ENCODE peak calls at places on chromosome 12, in four cellular contexts. N is bronchial epithelial cell, T is cardiac fibroblast, F is fibroblast of the aortic adventitia. D is an unnamed sample.

GRCh38 chr12:128267246-128267622 is 264 bp downstream of the TMEM132C start:
- DNase-seq in N (no peak), T (no peak), F (no peak), D (no peak)

GRCh38 chr12:91225316-91225715 is 42.7 kb upstream of the DCN start:
- DNase-seq in N (peak), T (peak), F (peak), D (no peak)

GRCh38 chr12:28222081-28222700 is 31.9 kb downstream of the CCDC91 start:
- DNase-seq in N (no peak), T (no peak), F (no peak), D (no peak)

GRCh38 chr12:70719672-70720420 is 82.6 kb upstream of the PTPRB start:
- DNase-seq in N (peak), T (peak), F (peak), D (peak)

GRCh38 chr12:49133590-49133989 is 2.4 kb upstream of the TUBA1B start:
- DNase-seq in N (no peak), T (no peak), F (no peak), D (no peak)

GRCh38 chr12:116863275-116863767 is 17.9 kb downstream of the HRK start:
- DNase-seq in N (no peak), T (no peak), F (peak), D (no peak)

GRCh38 chr12:34287437-34287836 is 265.1 kb downstream of the ALG10 start:
- DNase-seq in N (no peak), T (no peak), F (no peak), D (no peak)

GRCh38 chr12:53217049-53217929 is 10.2 kb upstream of the ITGB7 start:
- DNase-seq in N (peak), T (peak), F (peak), D (no peak)

DNA sequence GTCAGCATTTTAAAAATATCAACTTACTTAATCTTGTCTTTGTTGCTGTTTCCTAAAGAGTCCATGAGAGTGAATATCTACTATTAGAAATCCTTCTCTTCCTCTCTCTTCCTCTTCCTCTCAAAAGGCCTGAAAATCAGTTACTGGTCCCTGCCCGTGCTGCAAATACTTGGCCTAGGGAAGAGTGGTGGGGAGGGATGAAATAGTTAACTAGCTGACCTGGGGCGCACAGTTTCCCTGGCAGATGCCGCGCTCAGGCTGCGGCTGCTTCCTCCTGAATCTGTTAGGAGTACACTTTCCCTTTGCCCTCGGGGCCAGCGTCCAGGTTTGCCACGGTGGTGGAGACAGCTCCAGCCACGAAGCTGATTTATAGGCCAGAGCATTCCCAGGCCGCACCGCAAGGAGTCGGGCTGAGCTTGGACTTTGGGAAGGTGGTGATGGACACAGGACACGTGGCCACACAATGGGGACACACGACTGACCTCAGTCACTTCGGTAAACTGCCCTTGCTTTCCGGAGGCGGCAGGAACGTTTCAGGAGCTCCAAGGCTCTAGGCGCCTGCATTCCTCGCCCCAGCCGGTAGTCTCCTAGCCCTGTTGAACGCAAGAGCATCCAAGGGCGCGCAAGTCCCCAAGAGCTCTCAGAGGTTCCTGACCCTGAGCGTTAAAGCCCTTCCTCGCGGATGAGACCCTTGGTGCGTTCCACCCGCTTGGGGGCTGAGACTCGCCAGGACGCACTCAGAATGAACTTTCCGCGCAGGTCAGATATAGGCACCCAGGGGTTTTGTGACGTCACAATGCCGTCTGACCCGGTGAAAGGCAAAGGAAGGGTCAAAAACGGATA is 7.1 kb upstream of the ASCL1 start:
- DNase-seq in N (no peak), T (no peak), F (no peak), D (no peak)
- H3K4me3 ChIP-seq in N (no peak), T (no peak), F (no peak), D (no peak)

DNA sequence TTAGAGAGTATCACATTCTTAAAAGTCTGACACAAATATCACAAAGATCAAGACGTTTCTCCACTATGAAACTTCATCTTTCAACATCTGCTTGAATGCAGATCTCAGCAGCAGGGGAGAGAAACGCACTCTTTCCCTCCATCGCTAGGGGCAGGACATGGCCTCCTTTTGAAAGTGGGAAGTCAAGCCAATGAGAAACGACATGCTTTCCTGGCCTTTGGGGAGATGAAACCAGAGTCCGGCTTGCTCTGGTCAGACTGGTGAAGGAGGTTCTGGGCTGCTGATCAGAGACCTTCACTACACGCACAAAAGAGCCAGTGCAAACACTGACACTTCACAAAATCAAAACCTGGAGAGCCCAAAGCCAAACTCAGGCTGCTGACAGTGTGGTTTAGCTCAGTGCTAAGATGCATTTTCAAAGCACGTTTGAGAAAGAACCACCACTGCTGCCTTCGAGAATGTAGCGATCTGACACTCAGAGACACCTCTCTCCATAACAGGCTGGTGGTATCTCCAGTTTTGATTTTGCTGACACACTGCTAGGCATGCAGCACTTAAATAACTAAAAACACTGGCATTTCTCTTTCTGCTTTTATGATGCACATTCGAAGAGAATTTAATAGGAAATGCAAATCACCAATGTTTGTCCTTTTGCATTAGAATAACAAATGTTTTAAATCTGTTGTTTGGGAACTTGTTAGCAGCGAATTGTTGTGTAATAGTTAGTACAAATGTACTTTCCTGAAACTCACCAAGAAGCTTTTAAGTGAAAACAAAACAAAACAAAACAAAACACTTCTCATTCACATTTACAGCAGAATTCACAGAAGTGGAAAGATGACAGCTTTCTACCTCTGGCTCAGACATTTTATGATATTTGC is 93.9 kb upstream of the OVCH1 start:
- DNase-seq in N (peak), T (peak), F (peak), D (no peak)
- TF ChIP-seq CTCF in N (peak), T (peak), F (peak), D (peak)

GRCh38 chr12:124774054-124774461 is 89.6 kb downstream of the SCARB1 start:
- DNase-seq in N (no peak), T (no peak), F (peak), D (no peak)
- H3K4me3 ChIP-seq in N (no peak), T (no peak), F (peak), D (no peak)

DNA sequence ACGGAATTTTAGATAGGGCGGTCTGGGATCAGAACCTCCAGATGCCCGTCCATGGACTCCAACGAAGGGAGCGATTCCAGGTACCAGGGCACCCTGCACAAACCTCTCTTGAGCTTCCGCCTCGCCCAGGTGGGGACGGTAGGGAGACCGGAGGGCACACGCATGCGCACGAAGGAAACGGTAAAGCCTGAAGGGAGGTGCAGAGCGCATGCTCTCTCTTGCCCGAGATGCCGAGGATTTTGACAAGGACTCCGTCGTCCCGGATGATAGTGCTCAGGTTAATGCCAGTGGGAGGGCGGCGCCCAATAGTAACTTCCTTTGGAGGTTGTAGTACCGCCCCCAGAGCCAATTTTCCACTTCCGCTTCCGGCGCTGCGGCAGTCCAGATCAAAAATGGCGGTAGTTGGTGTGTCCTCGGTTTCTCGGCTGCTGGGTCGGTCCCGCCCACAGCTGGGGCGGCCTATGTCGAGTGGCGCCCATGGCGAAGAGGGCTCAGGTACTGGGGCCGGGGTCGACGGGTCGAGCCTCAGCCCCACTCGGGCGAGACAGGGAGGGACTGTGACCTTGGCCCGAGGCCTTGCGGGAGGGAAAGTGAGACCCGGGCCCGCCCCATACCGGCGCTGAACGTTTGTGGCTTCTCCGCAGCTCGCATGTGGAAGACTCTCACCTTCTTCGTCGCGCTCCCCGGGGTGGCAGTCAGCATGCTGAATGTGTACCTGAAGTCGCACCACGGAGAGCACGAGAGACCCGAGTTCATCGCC is at the start of gene COX6A1:
- DNase-seq in N (peak), T (peak), F (peak), D (peak)
- TF ChIP-seq CTCF in N (no peak), T (no peak), F (no peak), D (no peak)

GRCh38 chr12:122984612-122985358 is 4.3 kb downstream of the ARL6IP4 start:
- DNase-seq in N (no peak), T (peak), F (peak), D (no peak)
- H3K4me3 ChIP-seq in N (no peak), T (no peak), F (no peak), D (no peak)

D was measured in astrocyte of the cerebellum.